ENCODE peak calls at places on chromosomes 11 and 22, in four cellular contexts. B is WTC11, S is IMR-90, X is A549. R is an unnamed sample.

GRCh38 chr11:8671651-8672062 is 10.8 kb downstream of the TRIM66 start:
- DNase-seq in B (no peak), X (no peak), S (peak), R (no peak)

GRCh38 chr22:47631571-47632102 is 869.2 kb downstream of the TBC1D22A start:
- DNase-seq in S (no peak), X (no peak), B (no peak), R (no peak)

GRCh38 chr11:48079602-48080001 is 99.2 kb downstream of the PTPRJ start:
- DNase-seq in X (no peak), S (no peak), B (no peak), R (no peak)

GRCh38 chr22:50530280-50530856 is 556 bp upstream of the TYMP start:
- DNase-seq in S (peak), X (peak), B (peak), R (no peak)

GRCh38 chr11:3156661-3157311 is 8.3 kb downstream of the OSBPL5 start:
- DNase-seq in S (no peak), X (no peak), B (no peak), R (no peak)

GRCh38 chr22:26552466-26552865 is 37.5 kb downstream of the TPST2 start:
- DNase-seq in X (no peak), B (no peak), S (peak), R (no peak)

GRCh38 chr22:19090586-19091127 is 31.6 kb downstream of the DGCR2 start:
- DNase-seq in S (no peak), X (no peak), B (no peak), R (no peak)

GRCh38 chr11:45089251-45089650 is 57.2 kb upstream of the PRDM11 start:
- DNase-seq in B (no peak), X (peak), S (peak), R (no peak)

GRCh38 chr11:104967493-104968364 is 645 bp downstream of the CASP4 start:
- DNase-seq in X (no peak), B (no peak), S (peak), R (no peak)

GRCh38 chr11:134978388-134979088 is 566.5 kb upstream of the B3GAT1 start:
- DNase-seq in B (peak), S (no peak), X (no peak), R (no peak)

GRCh38 chr22:43425976-43426785 is 14.4 kb downstream of the MPPED1 start:
- DNase-seq in B (no peak), X (no peak), S (no peak), R (no peak)

DNA sequence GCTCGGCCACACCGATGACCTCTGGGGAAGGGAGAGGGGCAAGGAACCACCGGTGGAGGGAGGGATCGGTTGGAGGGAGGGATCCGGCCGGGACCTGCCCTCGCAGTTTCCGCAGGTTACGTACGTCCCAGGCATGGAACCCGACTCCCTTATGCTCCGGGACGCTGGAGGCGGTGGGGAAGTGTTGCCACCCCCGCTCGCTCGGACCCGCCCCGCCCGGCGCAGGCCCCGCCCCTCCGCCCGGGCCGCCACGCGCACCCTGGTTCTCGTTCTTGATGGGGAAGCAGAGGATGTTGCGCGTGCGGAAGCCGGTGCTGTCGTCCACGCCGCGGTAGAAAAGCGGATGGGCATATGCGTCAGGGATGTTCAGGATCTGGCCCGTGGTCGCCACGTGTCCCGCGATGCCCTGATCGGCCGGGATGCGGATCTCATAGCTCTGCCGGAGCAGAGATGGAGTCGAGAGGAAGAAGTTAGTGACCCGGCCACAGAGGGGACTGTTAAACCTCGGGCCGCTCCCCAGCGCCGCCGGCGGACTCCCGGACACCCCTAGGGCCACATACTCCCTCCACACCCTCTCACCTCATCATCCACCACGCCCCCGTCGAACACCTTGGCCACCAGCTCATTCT is 89.8 kb downstream of the PDE2A start:
- DNase-seq in S (peak), B (peak), X (no peak), R (no peak)
- TF ChIP-seq USF2 in S (peak), B (no peak), X (no peak), R (no peak)

GRCh38 chr11:65593518-65594414 is 1.8 kb downstream of the KCNK7 start:
- DNase-seq in S (no peak), X (no peak), B (peak), R (no peak)
- TF ChIP-seq USF2 in S (no peak), X (no peak), B (no peak), R (no peak)

DNA sequence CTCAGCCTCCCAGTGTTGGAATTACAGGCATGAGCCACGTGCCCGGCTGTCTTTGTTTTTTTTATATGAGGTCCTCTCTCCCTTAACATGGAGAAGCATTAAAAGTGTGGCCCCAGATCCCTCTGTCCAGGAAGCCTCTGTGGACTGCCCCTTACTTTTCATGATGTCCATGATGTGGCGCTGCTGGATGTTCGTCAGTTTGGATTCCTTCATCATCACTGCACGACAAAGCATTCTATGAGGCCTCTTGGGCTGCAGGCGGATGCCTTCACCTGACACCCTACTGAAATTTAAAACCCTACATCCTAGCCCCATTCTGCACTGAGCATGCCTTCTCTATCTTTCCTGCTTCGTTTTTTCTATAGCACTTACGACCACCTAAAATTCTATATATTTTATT is 2.1 kb downstream of the C22orf23 start:
- DNase-seq in X (peak), B (peak), S (peak), R (no peak)
- TF ChIP-seq USF2 in X (no peak), B (no peak), S (no peak), R (no peak)

GRCh38 chr11:132445966-132446365 is 1075.6 kb downstream of the NTM start:
- DNase-seq in S (no peak), X (no peak), B (no peak), R (no peak)

GRCh38 chr11:132451942-132452601 is 1080.2 kb downstream of the OPCML start:
- DNase-seq in B (no peak), X (no peak), S (no peak), R (no peak)

GRCh38 chr11:132450631-132451030 is 1080.2 kb downstream of the NTM start:
- DNase-seq in X (no peak), S (no peak), B (no peak), R (no peak)

GRCh38 chr11:132444891-132445290 is 1074.5 kb downstream of the NTM start:
- DNase-seq in S (no peak), X (no peak), B (no peak), R (no peak)

GRCh38 chr11:132448334-132448995 is 1078.0 kb downstream of the NTM start:
- DNase-seq in X (no peak), B (no peak), S (no peak), R (no peak)
- TF ChIP-seq USF2 in X (no peak), B (no peak), S (no peak), R (no peak)